ENCODE peak calls at places on chromosome 20, in seven cellular contexts. One of them, this sample, is unnamed.

GRCh38 chr20:56017560-56017959 is 12.2 kb upstream of the CBLN4 start:
- DNase-seq in G401: no peak
- DNase-seq in iPS-NIHi11: no peak
- DNase-seq in B cell: no peak
- DNase-seq in mucosa of gallbladder: no peak
- DNase-seq in effector memory CD4-positive, alpha-beta T cell: no peak
- DNase-seq in HuH-7.5: no peak
- DNase-seq in this sample: no peak

GRCh38 chr20:37529214-37529967 is 1.7 kb upstream of the BLCAP start:
- DNase-seq in G401: no peak
- DNase-seq in iPS-NIHi11: no peak
- DNase-seq in B cell: no peak
- DNase-seq in mucosa of gallbladder: no peak
- DNase-seq in effector memory CD4-positive, alpha-beta T cell: no peak
- DNase-seq in HuH-7.5: no peak
- DNase-seq in this sample: no peak

GRCh38 chr20:17683218-17684076 is 1.4 kb upstream of the RRBP1 start:
- DNase-seq in G401: no peak
- DNase-seq in iPS-NIHi11: no peak
- DNase-seq in B cell: no peak
- DNase-seq in mucosa of gallbladder: no peak
- DNase-seq in effector memory CD4-positive, alpha-beta T cell: no peak
- DNase-seq in HuH-7.5: no peak
- DNase-seq in this sample: no peak

GRCh38 chr20:45890077-45890996 is 671 bp downstream of the NEURL2 start:
- DNase-seq in G401: peak; percentile 89
- DNase-seq in iPS-NIHi11: peak; percentile 82
- DNase-seq in B cell: peak; percentile 62
- DNase-seq in mucosa of gallbladder: peak; percentile 83
- DNase-seq in effector memory CD4-positive, alpha-beta T cell: peak; percentile 16
- DNase-seq in HuH-7.5: peak; percentile 96
- DNase-seq in this sample: no peak

GRCh38 chr20:36308986-36309385 is 2.8 kb downstream of the DLGAP4 start:
- DNase-seq in G401: no peak
- DNase-seq in iPS-NIHi11: no peak
- DNase-seq in B cell: no peak
- DNase-seq in mucosa of gallbladder: no peak
- DNase-seq in effector memory CD4-positive, alpha-beta T cell: no peak
- DNase-seq in HuH-7.5: no peak
- DNase-seq in this sample: no peak

GRCh38 chr20:38114353-38114791 is 50.7 kb downstream of the TGM2 start:
- DNase-seq in G401: no peak
- DNase-seq in iPS-NIHi11: no peak
- DNase-seq in B cell: no peak
- DNase-seq in mucosa of gallbladder: peak; percentile 5
- DNase-seq in effector memory CD4-positive, alpha-beta T cell: no peak
- DNase-seq in HuH-7.5: no peak
- DNase-seq in this sample: no peak

GRCh38 chr20:38825901-38826625 is 20.6 kb downstream of the PPP1R16B start:
- DNase-seq in G401: no peak
- DNase-seq in iPS-NIHi11: peak; percentile 62
- DNase-seq in B cell: no peak
- DNase-seq in mucosa of gallbladder: no peak
- DNase-seq in effector memory CD4-positive, alpha-beta T cell: no peak
- DNase-seq in HuH-7.5: peak; percentile 36
- DNase-seq in this sample: peak; percentile 18

GRCh38 chr20:59603727-59604608 is at the start of gene PHACTR3:
- DNase-seq in G401: peak; percentile 68
- DNase-seq in iPS-NIHi11: peak; percentile 79
- DNase-seq in B cell: no peak
- DNase-seq in mucosa of gallbladder: no peak
- DNase-seq in effector memory CD4-positive, alpha-beta T cell: no peak
- DNase-seq in HuH-7.5: no peak
- DNase-seq in this sample: no peak

GRCh38 chr20:63885264-63886053 is 9.5 kb upstream of the DNAJC5 start:
- DNase-seq in G401: no peak
- DNase-seq in iPS-NIHi11: no peak
- DNase-seq in B cell: no peak
- DNase-seq in mucosa of gallbladder: no peak
- DNase-seq in effector memory CD4-positive, alpha-beta T cell: no peak
- DNase-seq in HuH-7.5: no peak
- DNase-seq in this sample: no peak

GRCh38 chr20:54848984-54849538 is 373.7 kb downstream of the DOK5 start:
- DNase-seq in G401: no peak
- DNase-seq in iPS-NIHi11: no peak
- DNase-seq in B cell: no peak
- DNase-seq in mucosa of gallbladder: no peak
- DNase-seq in effector memory CD4-positive, alpha-beta T cell: no peak
- DNase-seq in HuH-7.5: no peak
- DNase-seq in this sample: no peak

GRCh38 chr20:17939622-17940446 is 28.8 kb downstream of the SNX5 start:
- DNase-seq in G401: no peak
- DNase-seq in iPS-NIHi11: no peak
- DNase-seq in B cell: no peak
- DNase-seq in mucosa of gallbladder: no peak
- DNase-seq in effector memory CD4-positive, alpha-beta T cell: no peak
- DNase-seq in HuH-7.5: no peak
- DNase-seq in this sample: no peak

GRCh38 chr20:37185681-37186080 is 6.3 kb upstream of the MROH8 start:
- DNase-seq in G401: no peak
- DNase-seq in iPS-NIHi11: no peak
- DNase-seq in B cell: no peak
- DNase-seq in mucosa of gallbladder: no peak
- DNase-seq in effector memory CD4-positive, alpha-beta T cell: no peak
- DNase-seq in HuH-7.5: no peak
- DNase-seq in this sample: no peak

GRCh38 chr20:43969501-43969900 is 54.8 kb downstream of the TOX2 start:
- DNase-seq in G401: no peak
- DNase-seq in iPS-NIHi11: no peak
- DNase-seq in B cell: no peak
- DNase-seq in mucosa of gallbladder: no peak
- DNase-seq in effector memory CD4-positive, alpha-beta T cell: no peak
- DNase-seq in HuH-7.5: no peak
- DNase-seq in this sample: no peak

GRCh38 chr20:57705103-57705899 is 4.5 kb downstream of the PMEPA1 start:
- DNase-seq in G401: no peak
- DNase-seq in iPS-NIHi11: no peak
- DNase-seq in B cell: no peak
- DNase-seq in mucosa of gallbladder: no peak
- DNase-seq in effector memory CD4-positive, alpha-beta T cell: no peak
- DNase-seq in HuH-7.5: no peak
- DNase-seq in this sample: no peak

GRCh38 chr20:37421988-37422387 is 76.0 kb downstream of the SRC start:
- DNase-seq in G401: no peak
- DNase-seq in iPS-NIHi11: no peak
- DNase-seq in B cell: no peak
- DNase-seq in mucosa of gallbladder: no peak
- DNase-seq in effector memory CD4-positive, alpha-beta T cell: no peak
- DNase-seq in HuH-7.5: no peak
- DNase-seq in this sample: no peak

GRCh38 chr20:33791959-33792597 is 19.1 kb upstream of the CHMP4B start:
- DNase-seq in G401: peak; percentile 6
- DNase-seq in iPS-NIHi11: peak; percentile 89
- DNase-seq in B cell: peak; percentile 67
- DNase-seq in mucosa of gallbladder: no peak
- DNase-seq in effector memory CD4-positive, alpha-beta T cell: peak; percentile 24
- DNase-seq in HuH-7.5: peak; percentile 69
- DNase-seq in this sample: no peak

GRCh38 chr20:51494241-51495110 is 48.0 kb downstream of the NFATC2 start:
- DNase-seq in G401: no peak
- DNase-seq in iPS-NIHi11: no peak
- DNase-seq in B cell: peak; percentile 30
- DNase-seq in mucosa of gallbladder: no peak
- DNase-seq in effector memory CD4-positive, alpha-beta T cell: no peak
- DNase-seq in HuH-7.5: no peak
- DNase-seq in this sample: no peak

GRCh38 chr20:14609328-14610221 is 272.2 kb upstream of the FLRT3 start:
- DNase-seq in G401: no peak
- DNase-seq in iPS-NIHi11: no peak
- DNase-seq in B cell: no peak
- DNase-seq in mucosa of gallbladder: no peak
- DNase-seq in effector memory CD4-positive, alpha-beta T cell: no peak
- DNase-seq in HuH-7.5: peak; percentile 39
- DNase-seq in this sample: no peak

GRCh38 chr20:63000958-63001357 is 5.8 kb downstream of the BHLHE23 start:
- DNase-seq in G401: no peak
- DNase-seq in iPS-NIHi11: no peak
- DNase-seq in B cell: no peak
- DNase-seq in mucosa of gallbladder: no peak
- DNase-seq in effector memory CD4-positive, alpha-beta T cell: no peak
- DNase-seq in HuH-7.5: no peak
- DNase-seq in this sample: no peak

GRCh38 chr20:1876975-1877603 is 18.1 kb upstream of the SIRPA start:
- DNase-seq in G401: no peak
- DNase-seq in iPS-NIHi11: peak; percentile 83
- DNase-seq in B cell: peak; percentile 57
- DNase-seq in mucosa of gallbladder: no peak
- DNase-seq in effector memory CD4-positive, alpha-beta T cell: no peak
- DNase-seq in HuH-7.5: peak; percentile 84
- DNase-seq in this sample: no peak

GRCh38 chr20:5090191-5090590 is 29.6 kb downstream of the PCNA start:
- DNase-seq in G401: no peak
- DNase-seq in iPS-NIHi11: no peak
- DNase-seq in B cell: peak; percentile 46
- DNase-seq in mucosa of gallbladder: peak; percentile 35
- DNase-seq in effector memory CD4-positive, alpha-beta T cell: no peak
- DNase-seq in HuH-7.5: no peak
- DNase-seq in this sample: no peak

GRCh38 chr20:32828029-32828666 is 8.4 kb downstream of the MAPRE1 start:
- DNase-seq in G401: no peak
- DNase-seq in iPS-NIHi11: no peak
- DNase-seq in B cell: no peak
- DNase-seq in mucosa of gallbladder: no peak
- DNase-seq in effector memory CD4-positive, alpha-beta T cell: no peak
- DNase-seq in HuH-7.5: no peak
- DNase-seq in this sample: no peak

GRCh38 chr20:52426856-52427255 is 235.3 kb upstream of the ZFP64 start:
- DNase-seq in G401: no peak
- DNase-seq in iPS-NIHi11: no peak
- DNase-seq in B cell: no peak
- DNase-seq in mucosa of gallbladder: no peak
- DNase-seq in effector memory CD4-positive, alpha-beta T cell: no peak
- DNase-seq in HuH-7.5: no peak
- DNase-seq in this sample: no peak

GRCh38 chr20:51221791-51222408 is 199.0 kb upstream of the KCNG1 start:
- DNase-seq in G401: peak; percentile 59
- DNase-seq in iPS-NIHi11: peak; percentile 28
- DNase-seq in B cell: no peak
- DNase-seq in mucosa of gallbladder: no peak
- DNase-seq in effector memory CD4-positive, alpha-beta T cell: no peak
- DNase-seq in HuH-7.5: peak; percentile 19
- DNase-seq in this sample: peak; percentile 62

This sample was measured in LNCaP clone FGC.